ENCODE peak calls at places on chromosomes 16 and 17, in four cellular contexts. One of them, this sample, is unnamed.

GRCh38 chr17:39486242-39486641 is 25.0 kb downstream of the CDK12 start:
- DNase-seq in effector CD4-positive, alpha-beta T cell: no peak
- DNase-seq in ovary: no peak
- DNase-seq in amygdala: no peak
- DNase-seq in this sample: peak

GRCh38 chr16:25416002-25416401 is 158.4 kb upstream of the ZKSCAN2 start:
- DNase-seq in effector CD4-positive, alpha-beta T cell: no peak
- DNase-seq in ovary: no peak
- DNase-seq in amygdala: no peak
- DNase-seq in this sample: no peak

GRCh38 chr16:13083687-13084086 is 182.3 kb downstream of the SHISA9 start:
- DNase-seq in ovary: no peak
- DNase-seq in amygdala: no peak
- DNase-seq in effector CD4-positive, alpha-beta T cell: no peak
- DNase-seq in this sample: no peak

GRCh38 chr17:67492251-67492740 is 115.2 kb downstream of the PITPNC1 start:
- DNase-seq in effector CD4-positive, alpha-beta T cell: no peak
- DNase-seq in ovary: no peak
- DNase-seq in amygdala: no peak
- DNase-seq in this sample: no peak

GRCh38 chr17:35214631-35215273 is 20.6 kb upstream of the SLC35G3 start:
- DNase-seq in effector CD4-positive, alpha-beta T cell: peak
- DNase-seq in amygdala: no peak
- DNase-seq in ovary: no peak
- DNase-seq in this sample: no peak

GRCh38 chr17:28509784-28510183 is 3.6 kb downstream of the FOXN1 start:
- DNase-seq in amygdala: no peak
- DNase-seq in effector CD4-positive, alpha-beta T cell: no peak
- DNase-seq in ovary: no peak
- DNase-seq in this sample: no peak

GRCh38 chr17:79836952-79837887 is 2.0 kb downstream of the CBX4 start:
- DNase-seq in effector CD4-positive, alpha-beta T cell: no peak
- DNase-seq in ovary: peak
- DNase-seq in amygdala: no peak
- DNase-seq in this sample: no peak

GRCh38 chr16:9115277-9115676 is 23.8 kb downstream of the HAPSTR1 start:
- DNase-seq in ovary: no peak
- DNase-seq in amygdala: no peak
- DNase-seq in effector CD4-positive, alpha-beta T cell: no peak
- DNase-seq in this sample: no peak

GRCh38 chr17:58107306-58107705 is 24.1 kb downstream of the DYNLL2 start:
- DNase-seq in ovary: no peak
- DNase-seq in amygdala: no peak
- DNase-seq in effector CD4-positive, alpha-beta T cell: no peak
- DNase-seq in this sample: no peak

GRCh38 chr17:49723423-49723822 is 15.7 kb upstream of the SLC35B1 start:
- DNase-seq in effector CD4-positive, alpha-beta T cell: no peak
- DNase-seq in amygdala: no peak
- DNase-seq in ovary: peak
- DNase-seq in this sample: peak

GRCh38 chr16:56382901-56383355 is 42.4 kb downstream of the AMFR start:
- DNase-seq in effector CD4-positive, alpha-beta T cell: no peak
- DNase-seq in ovary: no peak
- DNase-seq in amygdala: no peak
- DNase-seq in this sample: no peak

GRCh38 chr16:69837380-69837779 is 75.2 kb downstream of the WWP2 start:
- DNase-seq in amygdala: no peak
- DNase-seq in ovary: no peak
- DNase-seq in effector CD4-positive, alpha-beta T cell: no peak
- DNase-seq in this sample: no peak

GRCh38 chr16:77323695-77324094 is 111.1 kb downstream of the ADAMTS18 start:
- DNase-seq in amygdala: no peak
- DNase-seq in effector CD4-positive, alpha-beta T cell: no peak
- DNase-seq in ovary: no peak
- DNase-seq in this sample: no peak

GRCh38 chr17:69874220-69874670 is 200.8 kb upstream of the KCNJ16 start:
- DNase-seq in ovary: no peak
- DNase-seq in effector CD4-positive, alpha-beta T cell: no peak
- DNase-seq in amygdala: no peak
- DNase-seq in this sample: no peak

GRCh38 chr17:13480877-13481276 is 120.9 kb downstream of the HS3ST3A1 start:
- DNase-seq in effector CD4-positive, alpha-beta T cell: no peak
- DNase-seq in amygdala: no peak
- DNase-seq in ovary: no peak
- DNase-seq in this sample: no peak

GRCh38 chr17:7014995-7015586 is 2.7 kb downstream of the RNASEK start:
- DNase-seq in effector CD4-positive, alpha-beta T cell: peak
- DNase-seq in amygdala: no peak
- DNase-seq in ovary: no peak
- DNase-seq in this sample: peak

GRCh38 chr16:51556694-51557327 is 405.7 kb upstream of the SALL1 start:
- DNase-seq in ovary: peak
- DNase-seq in amygdala: no peak
- DNase-seq in effector CD4-positive, alpha-beta T cell: no peak
- DNase-seq in this sample: peak

GRCh38 chr17:45311762-45312476 is 4.9 kb downstream of the MAP3K14 start:
- DNase-seq in amygdala: no peak
- DNase-seq in effector CD4-positive, alpha-beta T cell: peak
- DNase-seq in ovary: no peak
- DNase-seq in this sample: peak

GRCh38 chr16:66365588-66365987 is 903 bp upstream of the CDH5 start:
- DNase-seq in effector CD4-positive, alpha-beta T cell: no peak
- DNase-seq in amygdala: no peak
- DNase-seq in ovary: peak
- DNase-seq in this sample: no peak

GRCh38 chr16:19722981-19723380 is 4.9 kb downstream of the IQCK start:
- DNase-seq in amygdala: no peak
- DNase-seq in ovary: no peak
- DNase-seq in effector CD4-positive, alpha-beta T cell: no peak
- DNase-seq in this sample: no peak

GRCh38 chr17:62581769-62582168 is 45.7 kb upstream of the MRC2 start:
- DNase-seq in effector CD4-positive, alpha-beta T cell: no peak
- DNase-seq in ovary: no peak
- DNase-seq in amygdala: no peak
- DNase-seq in this sample: peak

GRCh38 chr17:42855048-42855596 is 4.1 kb downstream of the AOC3 start:
- DNase-seq in ovary: no peak
- DNase-seq in effector CD4-positive, alpha-beta T cell: no peak
- DNase-seq in amygdala: no peak
- DNase-seq in this sample: no peak

GRCh38 chr16:51393381-51394005 is 242.4 kb upstream of the SALL1 start:
- DNase-seq in effector CD4-positive, alpha-beta T cell: no peak
- DNase-seq in ovary: no peak
- DNase-seq in amygdala: no peak
- DNase-seq in this sample: no peak

GRCh38 chr17:48593126-48593829 is at the start of gene HOXB5:
- DNase-seq in amygdala: no peak
- DNase-seq in ovary: no peak
- DNase-seq in effector CD4-positive, alpha-beta T cell: no peak
- DNase-seq in this sample: no peak

GRCh38 chr16:19583665-19584300 is 28.3 kb downstream of the VPS35L start:
- DNase-seq in effector CD4-positive, alpha-beta T cell: no peak
- DNase-seq in amygdala: no peak
- DNase-seq in ovary: no peak
- DNase-seq in this sample: peak

GRCh38 chr17:73031472-73031871 is 61.0 kb downstream of the SLC39A11 start:
- DNase-seq in effector CD4-positive, alpha-beta T cell: no peak
- DNase-seq in amygdala: no peak
- DNase-seq in ovary: no peak
- DNase-seq in this sample: peak

GRCh38 chr17:4059656-4060055 is 83.2 kb downstream of the ZZEF1 start:
- DNase-seq in amygdala: no peak
- DNase-seq in effector CD4-positive, alpha-beta T cell: no peak
- DNase-seq in ovary: no peak
- DNase-seq in this sample: no peak